ENCODE peak calls at places on chromosome 17, in five cellular contexts. One of them, this sample, is unnamed.

GRCh38 chr17:7004398-7005253 is 7.8 kb upstream of the RNASEK start:
- DNase-seq in H1: peak
- DNase-seq in HepG2: peak
- DNase-seq in K562: peak
- DNase-seq in GM12878: peak
- DNase-seq in this sample: peak

GRCh38 chr17:70084476-70084875 is 9.5 kb downstream of the KCNJ16 start:
- DNase-seq in H1: no peak
- DNase-seq in HepG2: no peak
- DNase-seq in K562: no peak
- DNase-seq in GM12878: no peak
- DNase-seq in this sample: no peak

GRCh38 chr17:30921544-30922196 is at the start of gene ADAP2:
- DNase-seq in H1: peak
- DNase-seq in HepG2: no peak
- DNase-seq in K562: peak
- DNase-seq in GM12878: no peak
- DNase-seq in this sample: peak

GRCh38 chr17:46764709-46765401 is 53.6 kb downstream of the WNT3 start:
- DNase-seq in H1: peak
- DNase-seq in HepG2: no peak
- DNase-seq in K562: peak
- DNase-seq in GM12878: no peak
- DNase-seq in this sample: no peak

GRCh38 chr17:16415031-16415924 is at the start of gene TRPV2:
- DNase-seq in H1: peak
- DNase-seq in HepG2: peak
- DNase-seq in K562: peak
- DNase-seq in GM12878: peak
- DNase-seq in this sample: no peak

GRCh38 chr17:66468241-66469087 is 166.1 kb downstream of the PRKCA start:
- DNase-seq in H1: no peak
- DNase-seq in HepG2: peak
- DNase-seq in K562: peak
- DNase-seq in GM12878: peak
- DNase-seq in this sample: no peak

GRCh38 chr17:75344664-75345063 is 55.4 kb upstream of the SLC25A19 start:
- DNase-seq in H1: no peak
- DNase-seq in HepG2: no peak
- DNase-seq in K562: peak
- DNase-seq in GM12878: no peak
- DNase-seq in this sample: no peak

GRCh38 chr17:30357476-30357875 is 21.3 kb upstream of the CPD start:
- DNase-seq in H1: no peak
- DNase-seq in HepG2: no peak
- DNase-seq in K562: no peak
- DNase-seq in GM12878: no peak
- DNase-seq in this sample: no peak

GRCh38 chr17:48472485-48473281 is 42.7 kb upstream of the SKAP1 start:
- DNase-seq in H1: no peak
- DNase-seq in HepG2: no peak
- DNase-seq in K562: no peak
- DNase-seq in GM12878: no peak
- DNase-seq in this sample: peak

GRCh38 chr17:21463779-21464407 is 87.7 kb downstream of the KCNJ12 start:
- DNase-seq in H1: peak
- DNase-seq in HepG2: no peak
- DNase-seq in K562: no peak
- DNase-seq in GM12878: no peak
- DNase-seq in this sample: no peak

GRCh38 chr17:2852211-2852610 is 56.0 kb downstream of the RAP1GAP2 start:
- DNase-seq in H1: no peak
- DNase-seq in HepG2: no peak
- DNase-seq in K562: no peak
- DNase-seq in GM12878: no peak
- DNase-seq in this sample: no peak

GRCh38 chr17:40568074-40568836 is 3.0 kb upstream of the CCR7 start:
- DNase-seq in H1: no peak
- DNase-seq in HepG2: no peak
- DNase-seq in K562: no peak
- DNase-seq in GM12878: no peak
- DNase-seq in this sample: no peak

GRCh38 chr17:19460695-19461094 is 49.7 kb downstream of the RNF112 start:
- DNase-seq in H1: peak
- DNase-seq in HepG2: no peak
- DNase-seq in K562: no peak
- DNase-seq in GM12878: no peak
- DNase-seq in this sample: no peak

GRCh38 chr17:39604911-39605491 is 2.7 kb downstream of the NEUROD2 start:
- DNase-seq in H1: peak
- DNase-seq in HepG2: no peak
- DNase-seq in K562: no peak
- DNase-seq in GM12878: no peak
- DNase-seq in this sample: no peak

GRCh38 chr17:75078097-75079022 is 9.4 kb upstream of the SLC16A5 start:
- DNase-seq in H1: no peak
- DNase-seq in HepG2: no peak
- DNase-seq in K562: no peak
- DNase-seq in GM12878: peak
- DNase-seq in this sample: peak

GRCh38 chr17:74152591-74153455 is 50.7 kb upstream of the RPL38 start:
- DNase-seq in H1: peak
- DNase-seq in HepG2: no peak
- DNase-seq in K562: no peak
- DNase-seq in GM12878: no peak
- DNase-seq in this sample: no peak

GRCh38 chr17:73900516-73900915 is 256.3 kb upstream of the SDK2 start:
- DNase-seq in H1: no peak
- DNase-seq in HepG2: no peak
- DNase-seq in K562: no peak
- DNase-seq in GM12878: no peak
- DNase-seq in this sample: no peak

GRCh38 chr17:10192963-10193362 is 5.4 kb downstream of the GAS7 start:
- DNase-seq in H1: no peak
- DNase-seq in HepG2: no peak
- DNase-seq in K562: no peak
- DNase-seq in GM12878: no peak
- DNase-seq in this sample: no peak

GRCh38 chr17:66437466-66438026 is 135.1 kb downstream of the PRKCA start:
- DNase-seq in H1: no peak
- DNase-seq in HepG2: no peak
- DNase-seq in K562: no peak
- DNase-seq in GM12878: no peak
- DNase-seq in this sample: no peak

GRCh38 chr17:4485676-4486646 is 12.7 kb upstream of the SPNS2 start:
- DNase-seq in H1: no peak
- DNase-seq in HepG2: no peak
- DNase-seq in K562: no peak
- DNase-seq in GM12878: no peak
- DNase-seq in this sample: no peak

GRCh38 chr17:50267074-50267841 is 7.0 kb upstream of the TMEM92 start:
- DNase-seq in H1: no peak
- DNase-seq in HepG2: no peak
- DNase-seq in K562: no peak
- DNase-seq in GM12878: no peak
- DNase-seq in this sample: no peak

GRCh38 chr17:9644910-9645751 is at the start of gene USP43:
- DNase-seq in H1: peak
- DNase-seq in HepG2: peak
- DNase-seq in K562: peak
- DNase-seq in GM12878: no peak
- DNase-seq in this sample: peak

GRCh38 chr17:17315142-17315821 is 12.1 kb downstream of the NT5M start:
- DNase-seq in H1: no peak
- DNase-seq in HepG2: no peak
- DNase-seq in K562: no peak
- DNase-seq in GM12878: no peak
- DNase-seq in this sample: no peak

GRCh38 chr17:79657036-79657435 is 46.2 kb upstream of the RBFOX3 start:
- DNase-seq in H1: peak
- DNase-seq in HepG2: no peak
- DNase-seq in K562: no peak
- DNase-seq in GM12878: no peak
- DNase-seq in this sample: no peak

GRCh38 chr17:74497471-74497870 is 31.0 kb downstream of the CD300A start:
- DNase-seq in H1: no peak
- DNase-seq in HepG2: no peak
- DNase-seq in K562: no peak
- DNase-seq in GM12878: no peak
- DNase-seq in this sample: no peak

GRCh38 chr17:79565606-79566250 is 45.1 kb downstream of the RBFOX3 start:
- DNase-seq in H1: no peak
- DNase-seq in HepG2: no peak
- DNase-seq in K562: no peak
- DNase-seq in GM12878: no peak
- DNase-seq in this sample: no peak

GRCh38 chr17:57354669-57355068 is 98.3 kb downstream of the MSI2 start:
- DNase-seq in H1: no peak
- DNase-seq in HepG2: no peak
- DNase-seq in K562: no peak
- DNase-seq in GM12878: no peak
- DNase-seq in this sample: no peak

GRCh38 chr17:57352658-57353057 is 96.3 kb downstream of the MSI2 start:
- DNase-seq in H1: no peak
- DNase-seq in HepG2: no peak
- DNase-seq in K562: no peak
- DNase-seq in GM12878: no peak
- DNase-seq in this sample: no peak

GRCh38 chr17:57344261-57344660 is 87.9 kb downstream of the MSI2 start:
- DNase-seq in H1: no peak
- DNase-seq in HepG2: no peak
- DNase-seq in K562: no peak
- DNase-seq in GM12878: no peak
- DNase-seq in this sample: no peak

GRCh38 chr17:57350266-57350665 is 93.9 kb downstream of the MSI2 start:
- DNase-seq in H1: no peak
- DNase-seq in HepG2: no peak
- DNase-seq in K562: no peak
- DNase-seq in GM12878: no peak
- DNase-seq in this sample: no peak

DNA sequence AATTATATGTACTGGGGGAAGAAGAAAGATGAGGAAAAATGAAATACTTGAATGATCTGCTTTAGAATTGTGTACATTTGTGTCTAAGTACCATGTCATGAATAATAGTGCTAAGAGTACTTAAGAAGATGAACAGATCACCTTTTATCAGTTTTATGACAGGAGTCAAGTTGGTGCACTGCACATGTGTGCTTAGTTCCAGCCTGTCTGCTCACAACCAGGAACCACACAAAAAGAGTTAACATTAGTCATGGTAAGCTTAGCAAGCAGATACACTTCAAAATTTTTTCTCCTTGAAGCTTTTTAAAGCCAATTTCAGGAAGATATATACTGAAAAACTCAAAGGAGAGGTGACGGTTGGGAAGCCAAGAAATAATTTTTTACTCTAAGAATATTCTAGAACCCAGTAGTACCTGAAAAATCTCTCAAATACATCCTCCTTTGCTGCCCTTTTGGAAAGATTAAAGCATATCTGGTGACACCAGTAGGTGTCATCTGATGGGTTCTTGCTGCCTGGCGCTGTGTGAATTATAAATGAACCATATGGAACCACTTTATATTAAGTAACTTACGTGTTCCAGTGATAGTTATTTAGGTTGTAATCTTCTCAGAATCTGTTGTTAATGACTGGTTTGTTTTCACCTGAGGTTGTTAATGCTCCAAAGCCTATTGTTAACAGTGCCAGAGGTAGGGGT is 93.4 kb downstream of the MSI2 start:
- DNase-seq in H1: no peak
- DNase-seq in HepG2: no peak
- DNase-seq in K562: no peak
- DNase-seq in GM12878: no peak
- DNase-seq in this sample: no peak
- TF ChIP-seq ATF3 in H1: no peak
- TF ChIP-seq ATF3 in HepG2: no peak
- TF ChIP-seq ATF3 in K562: no peak
- TF ChIP-seq ATF3 in GM12878: no peak
- TF ChIP-seq ATF3 in this sample: no peak

DNA sequence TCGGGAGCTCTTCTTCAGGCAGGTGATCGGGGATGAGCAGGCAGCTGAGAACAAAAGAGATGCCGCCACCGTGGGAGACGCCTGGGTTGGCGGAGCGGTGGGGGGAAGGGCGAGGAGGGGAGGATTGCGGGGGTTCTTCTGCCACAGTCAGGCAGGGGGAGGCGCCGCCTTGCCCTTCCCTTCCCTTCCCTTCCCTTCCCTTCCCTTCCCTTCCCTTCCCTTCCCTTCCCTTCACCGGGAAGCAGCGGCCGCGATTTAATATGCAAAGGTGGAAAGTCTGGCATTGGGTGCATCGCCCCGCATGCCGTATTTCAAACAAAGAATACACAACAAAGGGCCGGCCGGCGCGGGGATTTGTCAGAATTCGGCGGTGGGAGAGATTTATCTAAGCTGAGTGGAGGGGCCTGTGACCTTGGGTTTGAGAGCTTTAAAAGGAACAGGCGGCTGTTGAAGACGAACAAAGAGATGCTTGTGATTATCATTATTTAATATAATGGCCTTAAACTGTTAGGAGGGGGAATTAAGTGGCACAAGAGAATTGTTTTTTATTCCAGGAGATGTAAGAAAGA is 262.3 kb upstream of the TNRC6C start:
- DNase-seq in H1: no peak
- DNase-seq in HepG2: no peak
- DNase-seq in K562: no peak
- DNase-seq in GM12878: no peak
- DNase-seq in this sample: no peak
- H3K4me3 ChIP-seq in H1: peak
- H3K4me3 ChIP-seq in HepG2: no peak
- H3K4me3 ChIP-seq in K562: no peak
- H3K4me3 ChIP-seq in GM12878: no peak
- H3K4me3 ChIP-seq in this sample: no peak

GRCh38 chr17:1643293-1643998 is 2.1 kb downstream of the SCARF1 start:
- DNase-seq in H1: peak
- DNase-seq in HepG2: no peak
- DNase-seq in K562: no peak
- DNase-seq in GM12878: no peak
- DNase-seq in this sample: peak
- H3K4me2 ChIP-seq in H1: peak
- H3K4me2 ChIP-seq in HepG2: peak
- H3K4me2 ChIP-seq in K562: no peak
- H3K4me2 ChIP-seq in GM12878: peak
- H3K4me2 ChIP-seq in this sample: peak

GRCh38 chr17:80882323-80882722 is 109.3 kb upstream of the CHMP6 start:
- DNase-seq in H1: no peak
- DNase-seq in HepG2: no peak
- DNase-seq in K562: no peak
- DNase-seq in GM12878: no peak
- DNase-seq in this sample: no peak
- TF ChIP-seq ATF3 in H1: no peak
- TF ChIP-seq ATF3 in HepG2: no peak
- TF ChIP-seq ATF3 in K562: no peak
- TF ChIP-seq ATF3 in GM12878: no peak
- TF ChIP-seq ATF3 in this sample: no peak